ENCODE peak calls at places on chromosomes 4 and X, in four cellular contexts. L is H1, A is HCT116, E is SK-N-SH. N is an unnamed sample.

GRCh38 chr4:47465008-47465407 is 1.5 kb upstream of the COMMD8 start:
- DNase-seq in A (no peak), L (no peak), E (no peak), N (no peak)

GRCh38 chr4:52202251-52202779 is 151.2 kb downstream of the SPATA18 start:
- DNase-seq in E (no peak), A (no peak), L (no peak), N (no peak)

GRCh38 chr4:3041192-3042142 is 32.9 kb downstream of the HTT-AS start:
- DNase-seq in E (peak), L (no peak), A (no peak), N (no peak)

GRCh38 chr4:7852568-7853185 is 87.0 kb downstream of the AFAP1 start:
- DNase-seq in A (no peak), E (no peak), L (no peak), N (no peak)

GRCh38 chr4:185227713-185228278 is 18.4 kb downstream of the SNX25 start:
- DNase-seq in A (no peak), E (no peak), L (no peak), N (no peak)

GRCh38 chr4:126691797-126692196 is 941.0 kb upstream of the INTU start:
- DNase-seq in A (no peak), E (no peak), L (no peak), N (no peak)

GRCh38 chr4:139207247-139207646 is 30.2 kb upstream of the ELF2 start:
- DNase-seq in A (no peak), L (no peak), E (no peak), N (no peak)

GRCh38 chrX:125094901-125095300 is 224.8 kb upstream of the TEX13C start:
- DNase-seq in E (no peak), L (no peak), A (no peak), N (no peak)

GRCh38 chr4:153809916-153810810 is 21.3 kb upstream of the SFRP2 start:
- DNase-seq in E (no peak), A (no peak), L (no peak), N (no peak)

GRCh38 chr4:147596976-147597375 is 20.2 kb upstream of the TMEM184C start:
- DNase-seq in A (no peak), E (no peak), L (no peak), N (no peak)

GRCh38 chrX:65750674-65751469 is 83.4 kb downstream of the MSN start:
- DNase-seq in L (no peak), E (no peak), A (no peak), N (no peak)

GRCh38 chr4:81021526-81021944 is 9.0 kb upstream of the BMP3 start:
- DNase-seq in A (no peak), L (no peak), E (no peak), N (no peak)

GRCh38 chr4:156686120-156686519 is 285.5 kb downstream of the PDGFC start:
- DNase-seq in A (no peak), L (no peak), E (peak), N (no peak)

GRCh38 chr4:113331811-113332210 is 282.4 kb downstream of the ANK2 start:
- DNase-seq in A (no peak), L (no peak), E (no peak), N (no peak)

GRCh38 chr4:151184523-151185458 is 85.4 kb downstream of the RPS3A start:
- DNase-seq in L (no peak), E (no peak), A (peak), N (no peak)

GRCh38 chr4:153759407-153760226 is at the start of gene RNF175:
- DNase-seq in E (peak), A (no peak), L (no peak), N (no peak)

GRCh38 chr4:95363579-95363965 is 185.2 kb downstream of the UNC5C start:
- DNase-seq in A (no peak), L (no peak), E (no peak), N (no peak)

GRCh38 chrX:153414838-153415552 is 3.7 kb downstream of the ZFP92 start:
- DNase-seq in A (no peak), E (no peak), L (no peak), N (no peak)

GRCh38 chrX:48958635-48959094 is 1.3 kb upstream of the OTUD5 start:
- DNase-seq in E (no peak), A (no peak), L (no peak), N (no peak)

GRCh38 chrX:102746134-102746584 is 25.6 kb downstream of the GPRASP3 start:
- DNase-seq in E (peak), A (no peak), L (no peak), N (no peak)

GRCh38 chr4:2141762-2142520 is 82.8 kb downstream of the NAT8L start:
- DNase-seq in A (no peak), E (no peak), L (peak), N (no peak)

GRCh38 chrX:9911479-9911878 is 55.7 kb upstream of the CLDN34 start:
- DNase-seq in E (no peak), L (no peak), A (no peak), N (peak)

GRCh38 chr4:22417408-22417807 is 98.5 kb downstream of the ADGRA3 start:
- DNase-seq in L (no peak), A (no peak), E (no peak), N (no peak)

GRCh38 chrX:151402719-151403390 is 5.8 kb downstream of the VMA21 start:
- DNase-seq in E (peak), L (no peak), A (no peak), N (no peak)

GRCh38 chrX:323721-324628 is 5.4 kb upstream of the GTPBP6 start:
- DNase-seq in E (peak), A (peak), L (no peak), N (no peak)

GRCh38 chr4:169315530-169316306 is 45.0 kb upstream of the SH3RF1 start:
- DNase-seq in E (no peak), L (no peak), A (no peak), N (no peak)

GRCh38 chr4:169682360-169683047 is 62.1 kb downstream of the CLCN3 start:
- DNase-seq in A (no peak), E (no peak), L (no peak), N (no peak)

GRCh38 chrX:1451676-1452496 is 823 bp downstream of the ASMTL start:
- DNase-seq in E (no peak), A (no peak), L (no peak), N (no peak)

GRCh38 chrX:135516376-135516775 is 4.1 kb upstream of the INTS6L start:
- DNase-seq in E (no peak), L (no peak), A (no peak), N (no peak)
- TF ChIP-seq JUND in E (no peak), L (no peak), A (no peak), N (no peak)

GRCh38 chr4:128347930-128348660 is 60.5 kb upstream of the PGRMC2 start:
- DNase-seq in E (no peak), A (no peak), L (no peak), N (no peak)
- TF ChIP-seq JUND in E (no peak), A (no peak), L (no peak), N (no peak)

GRCh38 chr4:142846729-142847606 is 867 bp upstream of the INPP4B start:
- DNase-seq in L (no peak), A (peak), E (peak), N (peak)
- TF ChIP-seq JUND in L (no peak), A (no peak), E (no peak), N (no peak)

GRCh38 chr4:17809667-17810066 is 890 bp downstream of the DCAF16 start:
- DNase-seq in A (no peak), E (no peak), L (no peak), N (no peak)
- TF ChIP-seq JUND in A (no peak), E (no peak), L (no peak), N (no peak)